ENCODE peak calls at places on chromosome 4, in six cellular contexts. One of them, this sample, is unnamed.

GRCh38 chr4:4659871-4660651 is 118.2 kb upstream of the STX18 start:
- DNase-seq in tibial nerve: no peak
- DNase-seq in Peyer's patch: no peak
- DNase-seq in prostate gland: no peak
- DNase-seq in GM12878: no peak
- DNase-seq in right lobe of liver: no peak
- DNase-seq in this sample: peak; percentile 36

GRCh38 chr4:77002721-77003120 is 53.2 kb downstream of the SEPTIN11 start:
- DNase-seq in right lobe of liver: no peak
- DNase-seq in Peyer's patch: no peak
- DNase-seq in prostate gland: no peak
- DNase-seq in tibial nerve: no peak
- DNase-seq in GM12878: no peak
- DNase-seq in this sample: no peak

GRCh38 chr4:55175779-55176231 is 50.4 kb upstream of the KDR start:
- DNase-seq in tibial nerve: no peak
- DNase-seq in GM12878: no peak
- DNase-seq in right lobe of liver: no peak
- DNase-seq in prostate gland: no peak
- DNase-seq in Peyer's patch: no peak
- DNase-seq in this sample: no peak

GRCh38 chr4:159308571-159309340 is 205.9 kb downstream of the RAPGEF2 start:
- DNase-seq in GM12878: no peak
- DNase-seq in tibial nerve: no peak
- DNase-seq in prostate gland: no peak
- DNase-seq in right lobe of liver: no peak
- DNase-seq in Peyer's patch: no peak
- DNase-seq in this sample: no peak

GRCh38 chr4:54525602-54526001 is 132.2 kb upstream of the KIT start:
- DNase-seq in tibial nerve: no peak
- DNase-seq in right lobe of liver: no peak
- DNase-seq in GM12878: no peak
- DNase-seq in Peyer's patch: no peak
- DNase-seq in prostate gland: no peak
- DNase-seq in this sample: no peak

GRCh38 chr4:92387459-92388069 is 83.8 kb downstream of the GRID2 start:
- DNase-seq in right lobe of liver: no peak
- DNase-seq in prostate gland: no peak
- DNase-seq in Peyer's patch: no peak
- DNase-seq in tibial nerve: no peak
- DNase-seq in GM12878: peak; percentile 4
- DNase-seq in this sample: no peak

GRCh38 chr4:123064390-123064789 is 142.0 kb upstream of the NUDT6 start:
- DNase-seq in right lobe of liver: peak; percentile 49
- DNase-seq in Peyer's patch: no peak
- DNase-seq in tibial nerve: no peak
- DNase-seq in GM12878: no peak
- DNase-seq in prostate gland: no peak
- DNase-seq in this sample: no peak

GRCh38 chr4:10198365-10198764 is 81.8 kb upstream of the WDR1 start:
- DNase-seq in tibial nerve: no peak
- DNase-seq in right lobe of liver: no peak
- DNase-seq in GM12878: no peak
- DNase-seq in prostate gland: no peak
- DNase-seq in Peyer's patch: no peak
- DNase-seq in this sample: no peak

GRCh38 chr4:111639876-111640275 is 505.4 kb upstream of the FAM241A start:
- DNase-seq in prostate gland: no peak
- DNase-seq in tibial nerve: no peak
- DNase-seq in right lobe of liver: no peak
- DNase-seq in GM12878: no peak
- DNase-seq in Peyer's patch: no peak
- DNase-seq in this sample: no peak

GRCh38 chr4:15457401-15458201 is 12.1 kb upstream of the CC2D2A start:
- DNase-seq in prostate gland: no peak
- DNase-seq in Peyer's patch: no peak
- DNase-seq in GM12878: peak; percentile 20
- DNase-seq in tibial nerve: no peak
- DNase-seq in right lobe of liver: no peak
- DNase-seq in this sample: no peak

GRCh38 chr4:142705820-142706219 is 140.3 kb downstream of the INPP4B start:
- DNase-seq in GM12878: no peak
- DNase-seq in prostate gland: no peak
- DNase-seq in right lobe of liver: no peak
- DNase-seq in Peyer's patch: no peak
- DNase-seq in tibial nerve: no peak
- DNase-seq in this sample: no peak

GRCh38 chr4:20356565-20356964 is 104.9 kb downstream of the SLIT2 start:
- DNase-seq in right lobe of liver: no peak
- DNase-seq in Peyer's patch: no peak
- DNase-seq in tibial nerve: no peak
- DNase-seq in GM12878: no peak
- DNase-seq in prostate gland: no peak
- DNase-seq in this sample: no peak

GRCh38 chr4:31617667-31618066 is 897.5 kb downstream of the PCDH7 start:
- DNase-seq in prostate gland: no peak
- DNase-seq in GM12878: no peak
- DNase-seq in tibial nerve: no peak
- DNase-seq in Peyer's patch: no peak
- DNase-seq in right lobe of liver: no peak
- DNase-seq in this sample: no peak

GRCh38 chr4:137909910-137910309 is 332.2 kb downstream of the SLC7A11 start:
- DNase-seq in GM12878: no peak
- DNase-seq in Peyer's patch: no peak
- DNase-seq in tibial nerve: peak; percentile 24
- DNase-seq in prostate gland: peak; percentile 35
- DNase-seq in right lobe of liver: no peak
- DNase-seq in this sample: no peak

GRCh38 chr4:156968479-156968984 is 3.1 kb downstream of the PDGFC start:
- DNase-seq in prostate gland: peak; percentile 55
- DNase-seq in Peyer's patch: no peak
- DNase-seq in tibial nerve: peak; percentile 49
- DNase-seq in right lobe of liver: peak; percentile 61
- DNase-seq in GM12878: no peak
- DNase-seq in this sample: peak; percentile 81

GRCh38 chr4:3644849-3645627 is 112.8 kb upstream of the LRPAP1 start:
- DNase-seq in right lobe of liver: no peak
- DNase-seq in Peyer's patch: no peak
- DNase-seq in prostate gland: no peak
- DNase-seq in tibial nerve: no peak
- DNase-seq in GM12878: no peak
- DNase-seq in this sample: peak; percentile 67

GRCh38 chr4:121129606-121130346 is 34.3 kb downstream of the TNIP3 start:
- DNase-seq in prostate gland: no peak
- DNase-seq in right lobe of liver: no peak
- DNase-seq in tibial nerve: no peak
- DNase-seq in GM12878: no peak
- DNase-seq in Peyer's patch: no peak
- DNase-seq in this sample: no peak

GRCh38 chr4:124754671-124755070 is 42.1 kb upstream of the ANKRD50 start:
- DNase-seq in tibial nerve: no peak
- DNase-seq in Peyer's patch: no peak
- DNase-seq in GM12878: no peak
- DNase-seq in right lobe of liver: no peak
- DNase-seq in prostate gland: no peak
- DNase-seq in this sample: no peak

GRCh38 chr4:183797041-183797444 is 108.1 kb upstream of the STOX2 start:
- DNase-seq in tibial nerve: no peak
- DNase-seq in right lobe of liver: no peak
- DNase-seq in Peyer's patch: no peak
- DNase-seq in prostate gland: peak; percentile 43
- DNase-seq in GM12878: no peak
- DNase-seq in this sample: no peak

GRCh38 chr4:23667659-23668058 is 222.2 kb downstream of the PPARGC1A start:
- DNase-seq in prostate gland: no peak
- DNase-seq in GM12878: no peak
- DNase-seq in tibial nerve: no peak
- DNase-seq in right lobe of liver: no peak
- DNase-seq in Peyer's patch: no peak
- DNase-seq in this sample: no peak
- H3K36me3 ChIP-seq in prostate gland: no peaks in the 10 kb centered on the region
- H3K36me3 ChIP-seq in GM12878: no peaks in the 10 kb centered on the region
- H3K36me3 ChIP-seq in tibial nerve: no peaks in the 10 kb centered on the region
- H3K36me3 ChIP-seq in right lobe of liver: no peaks in the 10 kb centered on the region
- H3K36me3 ChIP-seq in Peyer's patch: no peaks in the 10 kb centered on the region
- H3K36me3 ChIP-seq in this sample: no peaks in the 10 kb centered on the region

GRCh38 chr4:7104366-7105031 is 36.6 kb upstream of the GRPEL1 start:
- DNase-seq in right lobe of liver: no peak
- DNase-seq in Peyer's patch: no peak
- DNase-seq in GM12878: no peak
- DNase-seq in prostate gland: no peak
- DNase-seq in tibial nerve: no peak
- DNase-seq in this sample: no peak

GRCh38 chr4:7101692-7102515 is 34.0 kb upstream of the GRPEL1 start:
- DNase-seq in GM12878: no peak
- DNase-seq in tibial nerve: peak; percentile 66
- DNase-seq in Peyer's patch: peak; percentile 85
- DNase-seq in right lobe of liver: peak; percentile 78
- DNase-seq in prostate gland: peak; percentile 48
- DNase-seq in this sample: peak; percentile 78

GRCh38 chr4:7103599-7104365 is 35.9 kb upstream of the GRPEL1 start:
- DNase-seq in GM12878: no peak
- DNase-seq in tibial nerve: peak; percentile 53
- DNase-seq in Peyer's patch: peak; percentile 91
- DNase-seq in prostate gland: no peak
- DNase-seq in right lobe of liver: peak; percentile 86
- DNase-seq in this sample: peak; percentile 79

GRCh38 chr4:7105261-7105660 is 37.4 kb upstream of the GRPEL1 start:
- DNase-seq in right lobe of liver: no peak
- DNase-seq in tibial nerve: no peak
- DNase-seq in Peyer's patch: no peak
- DNase-seq in GM12878: no peak
- DNase-seq in prostate gland: no peak
- DNase-seq in this sample: no peak

GRCh38 chr4:7103031-7103598 is 35.3 kb upstream of the GRPEL1 start:
- DNase-seq in prostate gland: peak; percentile 86
- DNase-seq in tibial nerve: peak; percentile 92
- DNase-seq in GM12878: peak; percentile 23
- DNase-seq in right lobe of liver: peak; percentile 94
- DNase-seq in Peyer's patch: peak; percentile 95
- DNase-seq in this sample: peak; percentile 93
- TF ChIP-seq POLR2A in prostate gland: peak; percentile 60
- TF ChIP-seq POLR2A in tibial nerve: peak; percentile 78
- TF ChIP-seq POLR2A in GM12878: peak; percentile 70
- TF ChIP-seq POLR2A in right lobe of liver: peak; percentile 59
- TF ChIP-seq POLR2A in Peyer's patch: peak; percentile 87
- TF ChIP-seq POLR2A in this sample: no peak

GRCh38 chr4:114997596-114997995 is 115.8 kb downstream of the NDST4 start:
- DNase-seq in prostate gland: no peak
- DNase-seq in tibial nerve: no peak
- DNase-seq in right lobe of liver: no peak
- DNase-seq in Peyer's patch: no peak
- DNase-seq in GM12878: no peak
- DNase-seq in this sample: no peak
- H3K27ac ChIP-seq in prostate gland: no peak overlapping the region
- H3K27ac ChIP-seq in tibial nerve: no peak overlapping the region
- H3K27ac ChIP-seq in right lobe of liver: no peak overlapping the region
- H3K27ac ChIP-seq in Peyer's patch: no peak overlapping the region
- H3K27ac ChIP-seq in GM12878: no peak overlapping the region
- H3K27ac ChIP-seq in this sample: no peak overlapping the region

GRCh38 chr4:88064410-88064809 is 57.0 kb downstream of the PKD2 start:
- DNase-seq in GM12878: no peak
- DNase-seq in tibial nerve: no peak
- DNase-seq in Peyer's patch: no peak
- DNase-seq in prostate gland: no peak
- DNase-seq in right lobe of liver: peak; percentile 67
- DNase-seq in this sample: no peak
- H3K36me3 ChIP-seq in GM12878: peaks cover 13% of the 10 kb centered on the region
- H3K36me3 ChIP-seq in tibial nerve: peaks cover 81% of the 10 kb centered on the region
- H3K36me3 ChIP-seq in Peyer's patch: no peaks in the 10 kb centered on the region
- H3K36me3 ChIP-seq in prostate gland: no peaks in the 10 kb centered on the region
- H3K36me3 ChIP-seq in right lobe of liver: no peaks in the 10 kb centered on the region
- H3K36me3 ChIP-seq in this sample: no peaks in the 10 kb centered on the region

This sample was measured in uterus.